ENCODE peak calls at places on chromosomes 13 and 19, in seven cellular contexts. B, T, A, J, O, R and E are unnamed samples.

GRCh38 chr13:33958964-33959363 is 141.0 kb downstream of the RFC3 start:
- DNase-seq in J (no peak), O (no peak), R (no peak), B (no peak), T (no peak), A (no peak), E (no peak)

GRCh38 chr13:50171585-50172282 is 156.5 kb downstream of the KCNRG start:
- DNase-seq in J (no peak), O (peak), A (no peak), T (peak), B (no peak), R (no peak), E (no peak)

GRCh38 chr19:53981408-53981998 is 9.9 kb upstream of the CACNG6 start:
- DNase-seq in R (no peak), J (no peak), T (no peak), A (no peak), B (no peak), O (no peak), E (no peak)

GRCh38 chr13:38895075-38895474 is 95.6 kb downstream of the STOML3 start:
- DNase-seq in T (no peak), O (no peak), R (no peak), B (no peak), A (no peak), J (no peak), E (no peak)

GRCh38 chr19:29665826-29666633 is 769 bp downstream of the PLEKHF1 start:
- DNase-seq in T (peak), O (peak), B (peak), J (peak), A (no peak), R (no peak), E (peak)

GRCh38 chr13:28248080-28248479 is 109.7 kb downstream of the PAN3 start:
- DNase-seq in O (no peak), T (no peak), B (no peak), J (no peak), R (no peak), A (no peak), E (no peak)

GRCh38 chr13:80361883-80362327 is 21.0 kb upstream of the SPRY2 start:
- DNase-seq in J (no peak), T (no peak), O (peak), A (no peak), R (no peak), B (peak), E (peak)

GRCh38 chr13:113141591-113141950 is 16.9 kb upstream of the PROZ start:
- DNase-seq in J (no peak), R (no peak), A (no peak), T (no peak), O (no peak), B (no peak), E (no peak)

GRCh38 chr13:110121312-110122083 is 185.5 kb downstream of the COL4A1 start:
- DNase-seq in A (no peak), J (no peak), T (no peak), B (no peak), O (no peak), R (no peak), E (no peak)

GRCh38 chr13:47853236-47853635 is 147.8 kb downstream of the SUCLA2 start:
- DNase-seq in R (no peak), A (no peak), T (peak), B (no peak), J (no peak), O (peak), E (no peak)

GRCh38 chr13:106619688-106620555 is 52.0 kb upstream of the ARGLU1 start:
- DNase-seq in J (no peak), B (peak), A (no peak), O (peak), T (peak), R (peak), E (peak)

GRCh38 chr13:97261254-97262015 is 39.3 kb downstream of the MBNL2 start:
- DNase-seq in R (no peak), T (no peak), J (peak), A (no peak), B (no peak), O (no peak), E (no peak)

GRCh38 chr19:2717638-2718541 is 3.3 kb downstream of the DIRAS1 start:
- DNase-seq in T (no peak), O (no peak), R (no peak), A (no peak), B (no peak), J (no peak), E (no peak)

GRCh38 chr19:45293682-45294081 is 29.0 kb downstream of the CKM start:
- DNase-seq in R (no peak), B (no peak), T (no peak), A (no peak), O (no peak), J (no peak), E (no peak)

GRCh38 chr13:98504371-98504963 is 72.4 kb downstream of the STK24 start:
- DNase-seq in B (no peak), O (no peak), T (no peak), J (peak), R (no peak), A (no peak), E (no peak)

GRCh38 chr13:46057251-46058015 is 4.9 kb upstream of the ZC3H13 start:
- DNase-seq in O (no peak), A (no peak), B (no peak), R (no peak), J (no peak), T (peak), E (no peak)

GRCh38 chr13:49731766-49732165 is 40.5 kb upstream of the EBPL start:
- DNase-seq in R (no peak), T (peak), A (no peak), O (peak), J (no peak), B (no peak), E (peak)

GRCh38 chr19:38735257-38735686 is 9.0 kb downstream of the CAPN12 start:
- DNase-seq in J (peak), R (peak), O (peak), A (no peak), B (peak), T (no peak), E (no peak)

GRCh38 chr13:42709276-42709675 is 72.1 kb upstream of the FAM216B start:
- DNase-seq in A (no peak), R (no peak), B (no peak), T (no peak), J (no peak), O (no peak), E (no peak)

GRCh38 chr19:1259206-1259872 is 9.8 kb upstream of the CIRBP start:
- DNase-seq in J (peak), B (peak), T (peak), A (no peak), R (no peak), O (peak), E (peak)

GRCh38 chr13:109198585-109198984 is 569.2 kb downstream of the MYO16 start:
- DNase-seq in T (peak), J (no peak), A (no peak), O (peak), R (no peak), B (no peak), E (no peak)

GRCh38 chr19:47756953-47757608 is 11.7 kb downstream of the NOP53 start:
- DNase-seq in R (no peak), A (no peak), J (no peak), T (no peak), O (no peak), B (no peak), E (no peak)

GRCh38 chr19:49888478-49888901 is 8.2 kb downstream of the IL4I1 start:
- DNase-seq in T (no peak), A (no peak), B (peak), R (no peak), J (peak), O (no peak), E (no peak)

GRCh38 chr13:101846701-101847100 is 394.2 kb downstream of the ITGBL1 start:
- DNase-seq in T (no peak), O (no peak), R (peak), A (no peak), J (no peak), B (no peak), E (no peak)

GRCh38 chr19:518292-519231 is 11.3 kb downstream of the TPGS1 start:
- DNase-seq in A (peak), J (no peak), O (peak), B (no peak), R (no peak), T (peak), E (no peak)

GRCh38 chr13:36992362-36992761 is 6.8 kb downstream of the ALG5 start:
- DNase-seq in A (no peak), J (no peak), O (no peak), R (no peak), T (no peak), B (no peak), E (peak)

GRCh38 chr19:7415163-7415856 is 66.6 kb downstream of the ARHGEF18 start:
- DNase-seq in J (no peak), R (no peak), B (peak), A (no peak), T (no peak), O (peak), E (peak)

GRCh38 chr19:56759531-56759930 is 81.0 kb downstream of the PEG3 start:
- DNase-seq in R (no peak), T (no peak), A (no peak), J (no peak), O (no peak), B (no peak), E (no peak)

GRCh38 chr13:113980489-113981064 is 6.7 kb upstream of the C13orf46 start:
- DNase-seq in A (no peak), B (no peak), J (no peak), O (no peak), T (no peak), R (no peak), E (no peak)

GRCh38 chr13:45119990-45120864 is at the start of gene GTF2F2:
- DNase-seq in O (peak), T (peak), A (peak), B (peak), J (peak), R (peak), E (peak)

GRCh38 chr13:111503376-111503775 is 182.9 kb downstream of the TEX29 start:
- DNase-seq in R (no peak), B (no peak), A (no peak), J (no peak), T (no peak), O (no peak), E (no peak)

GRCh38 chr13:97879646-97880297 is 73.7 kb upstream of the IPO5 start:
- DNase-seq in B (no peak), A (no peak), J (no peak), O (peak), T (peak), R (no peak), E (peak)

GRCh38 chr13:38477676-38478075 is 128.0 kb downstream of the UFM1 start:
- DNase-seq in T (no peak), A (no peak), R (no peak), J (no peak), B (no peak), O (no peak), E (no peak)

GRCh38 chr19:56053596-56053995 is 67.0 kb downstream of the NLRP5 start:
- DNase-seq in J (no peak), A (no peak), O (no peak), B (no peak), R (no peak), T (no peak), E (no peak)

GRCh38 chr19:32767951-32768679 is 48.5 kb downstream of the TDRD12 start:
- DNase-seq in B (peak), O (no peak), A (no peak), R (no peak), T (no peak), J (no peak), E (peak)

GRCh38 chr13:42883771-42884170 is 102.4 kb downstream of the FAM216B start:
- DNase-seq in A (no peak), B (peak), J (no peak), R (peak), T (peak), O (peak), E (peak)

GRCh38 chr19:55541091-55541490 is 4.2 kb upstream of the SBK2 start:
- DNase-seq in O (no peak), J (no peak), T (no peak), A (no peak), R (no peak), B (no peak), E (no peak)